ENCODE peak calls at places on chromosomes 12 and 14, in eight cellular contexts. H is dorsolateral prefrontal cortex, I is heart left ventricle, K is psoas muscle, B is WERI-Rb-1, D is MM.1S, S is brain microvascular endothelial cell, V is left ventricle myocardium inferior. A is an unnamed sample.

GRCh38 chr14:90062852-90063539 is 1.2 kb downstream of the KCNK13 start:
- DNase-seq in H (no peak), I (no peak), K (no peak), B (no peak), D (no peak), S (no peak), V (no peak), A (no peak)

GRCh38 chr14:51004801-51005526 is 60.7 kb upstream of the PYGL start:
- DNase-seq in H (no peak), I (no peak), K (no peak), B (peak), D (no peak), S (peak), V (no peak), A (no peak)

GRCh38 chr12:27236498-27236897 is 7.6 kb upstream of the STK38L start:
- DNase-seq in H (no peak), I (no peak), K (no peak), B (no peak), D (no peak), S (no peak), V (no peak), A (no peak)

GRCh38 chr14:64725360-64725815 is 21.2 kb downstream of the PLEKHG3 start:
- DNase-seq in H (no peak), I (no peak), K (peak), B (no peak), D (no peak), S (no peak), V (peak), A (peak)

GRCh38 chr14:93927746-93928145 is 602 bp downstream of the FAM181A start:
- DNase-seq in H (no peak), I (no peak), K (peak), B (no peak), D (no peak), S (no peak), V (no peak), A (no peak)

GRCh38 chr12:48998497-48999353 is 450 bp downstream of the DDN start:
- DNase-seq in H (no peak), I (peak), K (no peak), B (no peak), D (peak), S (no peak), V (no peak), A (no peak)

GRCh38 chr12:19288603-19289244 is 150.6 kb upstream of the AEBP2 start:
- DNase-seq in H (no peak), I (no peak), K (no peak), B (no peak), D (peak), S (no peak), V (no peak), A (no peak)

GRCh38 chr12:131511391-131511802 is 199.5 kb upstream of the SFSWAP start:
- DNase-seq in H (no peak), I (no peak), K (no peak), B (no peak), D (peak), S (peak), V (no peak), A (no peak)

GRCh38 chr14:22520235-22520634 is 68.8 kb downstream of the DAD1 start:
- DNase-seq in H (no peak), I (no peak), K (no peak), B (peak), D (no peak), S (peak), V (no peak), A (no peak)

GRCh38 chr12:69388371-69388770 is 28.8 kb downstream of the YEATS4 start:
- DNase-seq in H (no peak), I (no peak), K (no peak), B (no peak), D (peak), S (no peak), V (no peak), A (no peak)

GRCh38 chr14:104973215-104974145 is 4.7 kb downstream of the AHNAK2 start:
- DNase-seq in H (no peak), I (peak), K (peak), B (peak), D (no peak), S (peak), V (peak), A (peak)

GRCh38 chr12:124779161-124780141 is 84.2 kb downstream of the SCARB1 start:
- DNase-seq in H (peak), I (no peak), K (no peak), B (no peak), D (no peak), S (no peak), V (no peak), A (peak)

GRCh38 chr14:104315625-104316024 is 177.2 kb downstream of the KIF26A start:
- DNase-seq in H (no peak), I (no peak), K (peak), B (no peak), D (no peak), S (no peak), V (no peak), A (peak)

GRCh38 chr14:105899657-105900397 is 373.4 kb downstream of the TMEM121 start:
- DNase-seq in H (no peak), I (no peak), K (peak), B (no peak), D (no peak), S (no peak), V (no peak), A (no peak)

GRCh38 chr12:89662623-89663022 is 46.0 kb downstream of the ATP2B1 start:
- DNase-seq in H (no peak), I (no peak), K (no peak), B (no peak), D (no peak), S (no peak), V (no peak), A (no peak)

GRCh38 chr14:63394856-63395255 is 76.1 kb upstream of the GPHB5 start:
- DNase-seq in H (no peak), I (no peak), K (no peak), B (no peak), D (no peak), S (no peak), V (no peak), A (no peak)

GRCh38 chr14:29242755-29243340 is 476.3 kb downstream of the FOXG1 start:
- DNase-seq in H (no peak), I (no peak), K (no peak), B (no peak), D (no peak), S (no peak), V (no peak), A (no peak)

GRCh38 chr12:28424965-28425364 is 234.7 kb downstream of the CCDC91 start:
- DNase-seq in H (no peak), I (peak), K (no peak), B (no peak), D (no peak), S (peak), V (peak), A (no peak)

GRCh38 chr12:65123435-65124063 is 2.4 kb upstream of the WIF1 start:
- DNase-seq in H (no peak), I (no peak), K (no peak), B (no peak), D (peak), S (no peak), V (no peak), A (no peak)

GRCh38 chr12:24764712-24765111 is 184.2 kb downstream of the BCAT1 start:
- DNase-seq in H (no peak), I (no peak), K (no peak), B (no peak), D (no peak), S (no peak), V (no peak), A (no peak)

GRCh38 chr12:9687228-9687627 is 17.7 kb downstream of the CLEC2D start:
- DNase-seq in H (no peak), I (no peak), K (no peak), B (no peak), D (no peak), S (peak), V (no peak), A (no peak)

DNA sequence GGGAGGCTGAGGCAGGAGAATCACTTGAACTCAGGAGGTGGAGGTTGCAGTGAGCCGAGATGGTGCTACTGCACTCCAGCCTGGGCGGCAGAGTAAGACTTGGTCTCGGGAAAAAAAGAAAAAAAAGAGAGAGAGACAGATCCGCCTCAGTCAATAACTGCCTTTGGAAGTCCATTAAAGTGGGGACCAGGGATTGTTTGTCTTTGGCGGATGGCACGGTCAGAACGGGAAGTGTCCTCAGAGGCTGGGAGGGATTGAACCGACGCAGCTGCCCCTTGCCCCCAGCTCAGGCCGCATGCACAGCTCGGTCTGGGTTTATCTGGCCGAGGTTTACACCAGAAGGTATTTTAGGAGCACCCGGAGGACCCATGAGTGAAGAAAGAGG is 54.4 kb downstream of the TESC start:
- DNase-seq in H (no peak), I (no peak), K (peak), B (no peak), D (no peak), S (no peak), V (no peak), A (no peak)
- H3K4me3 ChIP-seq in H (no peak), I (no peak), K (no peak), B (no peak), D (no peak), S (no peak), V (no peak), A (no peak)

GRCh38 chr12:14695685-14696084 is 714 bp downstream of the GUCY2C start:
- DNase-seq in H (no peak), I (no peak), K (no peak), B (no peak), D (no peak), S (no peak), V (no peak), A (no peak)
- H3K27ac ChIP-seq in H (no peak), I (no peak), K (no peak), B (no peak), D (no peak), S (no peak), V (no peak), A (no peak)

GRCh38 chr12:110622582-110622981 is 8.7 kb downstream of the TCTN1 start:
- DNase-seq in H (no peak), I (no peak), K (no peak), B (no peak), D (no peak), S (no peak), V (no peak), A (no peak)
- H3K4me3 ChIP-seq in H (no peak), I (no peak), K (no peak), B (no peak), D (no peak), S (no peak), V (no peak), A (no peak)

GRCh38 chr12:79635676-79636075 is 55.1 kb downstream of the PAWR start:
- DNase-seq in H (no peak), I (no peak), K (no peak), B (no peak), D (no peak), S (no peak), V (no peak), A (no peak)
- H3K27ac ChIP-seq in H (no peak), I (no peak), K (no peak), B (no peak), D (no peak), S (no peak), V (no peak), A (no peak)